ENCODE peak calls at places on chromosomes 16 and 17, in four cellular contexts. V, A, X and P are unnamed samples.

GRCh38 chr17:19546289-19547065 is 12.8 kb downstream of the SLC47A1 start:
- DNase-seq in V (no peak), A (no peak), X (no peak), P (no peak)

GRCh38 chr16:19089410-19089955 is 22.1 kb downstream of the COQ7 start:
- DNase-seq in V (no peak), A (no peak), X (no peak), P (no peak)

GRCh38 chr17:39261286-39261685 is 35.5 kb upstream of the STAC2 start:
- DNase-seq in V (no peak), A (no peak), X (no peak), P (no peak)

GRCh38 chr16:84084570-84085270 is 32.0 kb downstream of the MBTPS1 start:
- DNase-seq in V (peak; percentile 83), A (no peak), X (peak; percentile 85), P (peak; percentile 77)

GRCh38 chr16:75208861-75209505 is 2.0 kb upstream of the CTRB2 start:
- DNase-seq in V (no peak), A (no peak), X (no peak), P (no peak)

GRCh38 chr16:85829751-85830445 is 30.4 kb downstream of the COX4I1 start:
- DNase-seq in V (no peak), A (no peak), X (no peak), P (no peak)

GRCh38 chr16:54647216-54647615 is 283.4 kb upstream of the IRX5 start:
- DNase-seq in V (no peak), A (no peak), X (peak; percentile 61), P (peak; percentile 93)

GRCh38 chr17:83116783-83117555 is 37.6 kb downstream of the METRNL start:
- DNase-seq in V (no peak), A (peak; percentile 62), X (no peak), P (no peak)

GRCh38 chr16:85557976-85558589 is 55.0 kb upstream of the GSE1 start:
- DNase-seq in V (no peak), A (no peak), X (peak; percentile 71), P (peak; percentile 47)

GRCh38 chr16:525520-526180 is 1.9 kb upstream of the CAPN15 start:
- DNase-seq in V (peak; percentile 79), A (no peak), X (peak; percentile 95), P (peak; percentile 92)

GRCh38 chr17:15081008-15081407 is 184.1 kb downstream of the PMP22 start:
- DNase-seq in V (no peak), A (no peak), X (no peak), P (no peak)

GRCh38 chr17:72884066-72884465 is 208.4 kb downstream of the SLC39A11 start:
- DNase-seq in V (no peak), A (no peak), X (no peak), P (no peak)

GRCh38 chr16:58409316-58409973 is 17.2 kb downstream of the GINS3 start:
- DNase-seq in V (peak; percentile 42), A (peak; percentile 80), X (peak; percentile 71), P (peak; percentile 60)

GRCh38 chr17:73462830-73463229 is 151.0 kb upstream of the CDC42EP4 start:
- DNase-seq in V (no peak), A (no peak), X (no peak), P (no peak)

GRCh38 chr17:62780951-62781350 is 27.2 kb downstream of the MARCHF10 start:
- DNase-seq in V (peak; percentile 68), A (no peak), X (peak; percentile 53), P (no peak)

GRCh38 chr16:28213396-28213795 is 1.6 kb upstream of the XPO6 start:
- DNase-seq in V (no peak), A (no peak), X (no peak), P (no peak)

GRCh38 chr16:54204756-54205155 is 81.8 kb downstream of the IRX3 start:
- DNase-seq in V (no peak), A (no peak), X (no peak), P (no peak)

GRCh38 chr17:35170968-35171771 is 23.0 kb downstream of the SLC35G3 start:
- DNase-seq in V (peak; percentile 54), A (peak; percentile 69), X (peak; percentile 39), P (peak; percentile 30)

GRCh38 chr17:27315322-27315721 is 21.4 kb downstream of the WSB1 start:
- DNase-seq in V (peak; percentile 94), A (no peak), X (peak; percentile 53), P (peak; percentile 28)

GRCh38 chr16:57297856-57298255 is 13.4 kb upstream of the PLLP start:
- DNase-seq in V (no peak), A (no peak), X (no peak), P (no peak)

GRCh38 chr16:70576431-70577255 is 53.0 kb downstream of the SF3B3 start:
- DNase-seq in V (peak; percentile 87), A (peak; percentile 62), X (peak; percentile 64), P (peak; percentile 86)

GRCh38 chr16:16062023-16062932 is 112.9 kb downstream of the ABCC1 start:
- DNase-seq in V (no peak), A (no peak), X (no peak), P (no peak)

GRCh38 chr16:67333315-67333714 is 6.7 kb downstream of the LRRC36 start:
- DNase-seq in V (no peak), A (no peak), X (no peak), P (no peak)

GRCh38 chr16:50482271-50482670 is 65.9 kb upstream of the NKD1 start:
- DNase-seq in V (no peak), A (peak; percentile 65), X (no peak), P (no peak)

GRCh38 chr17:17127730-17128291 is 78.3 kb downstream of the PLD6 start:
- DNase-seq in V (no peak), A (no peak), X (no peak), P (no peak)

GRCh38 chr17:45277992-45278391 is 16.1 kb upstream of the SPATA32 start:
- DNase-seq in V (peak; percentile 53), A (no peak), X (no peak), P (no peak)

GRCh38 chr17:37429442-37429841 is 22.8 kb downstream of the TADA2A start:
- DNase-seq in V (no peak), A (no peak), X (peak; percentile 50), P (no peak)

GRCh38 chr16:9316615-9317014 is 225.2 kb downstream of the HAPSTR1 start:
- DNase-seq in V (no peak), A (no peak), X (no peak), P (no peak)

GRCh38 chr16:25692734-25693508 is 1.2 kb downstream of the HS3ST4 start:
- DNase-seq in V (no peak), A (no peak), X (no peak), P (no peak)

GRCh38 chr17:21289902-21290571 is 5.5 kb downstream of the MAP2K3 start:
- DNase-seq in V (no peak), A (no peak), X (no peak), P (no peak)

GRCh38 chr17:48593840-48594411 is 347 bp upstream of the HOXB5 start:
- DNase-seq in V (peak; percentile 54), A (no peak), X (peak; percentile 68), P (peak; percentile 72)

GRCh38 chr17:60909405-60909804 is 231.8 kb downstream of the BCAS3 start:
- DNase-seq in V (no peak), A (no peak), X (peak; percentile 4), P (no peak)

GRCh38 chr17:60167095-60167741 is 17.4 kb downstream of the CA4 start:
- DNase-seq in V (no peak), A (no peak), X (no peak), P (no peak)

GRCh38 chr17:37693328-37693727 is 50.1 kb upstream of the DDX52 start:
- DNase-seq in V (no peak), A (no peak), X (no peak), P (no peak)

GRCh38 chr17:80414803-80415625 is at the start of gene ENDOV:
- DNase-seq in V (peak; percentile 94), A (peak; percentile 97), X (peak; percentile 92), P (peak; percentile 92)

GRCh38 chr17:80415626-80416042 is 667 bp downstream of the ENDOV start:
- DNase-seq in V (peak; percentile 15), A (no peak), X (no peak), P (no peak)

GRCh38 chr17:80416260-80416939 is 1.4 kb downstream of the ENDOV start:
- DNase-seq in V (no peak), A (no peak), X (no peak), P (no peak)

GRCh38 chr17:80413771-80414507 is 1.0 kb upstream of the ENDOV start:
- DNase-seq in V (no peak), A (no peak), X (no peak), P (no peak)

DNA sequence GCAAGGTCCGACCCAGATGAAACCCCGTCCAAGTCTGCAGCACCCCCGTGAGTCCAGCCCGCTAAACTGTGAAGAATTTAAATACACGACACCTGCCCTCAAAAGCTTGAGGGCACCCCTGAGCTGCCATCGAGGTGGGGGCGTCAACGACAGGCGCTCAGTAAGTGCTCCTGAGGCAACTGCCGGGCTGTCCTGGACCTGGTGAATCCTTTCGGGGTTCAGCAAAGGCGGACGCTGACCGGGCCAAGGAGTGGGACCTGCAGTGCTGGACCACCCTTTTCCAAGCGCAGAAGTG is 512 bp upstream of the ENDOV start:
- DNase-seq in V (peak; percentile 21), A (no peak), X (peak; percentile 17), P (peak; percentile 10)
- TF ChIP-seq CTCF in V (peak; percentile 16), A (no peak), X (no peak), P (no peak)

DNA sequence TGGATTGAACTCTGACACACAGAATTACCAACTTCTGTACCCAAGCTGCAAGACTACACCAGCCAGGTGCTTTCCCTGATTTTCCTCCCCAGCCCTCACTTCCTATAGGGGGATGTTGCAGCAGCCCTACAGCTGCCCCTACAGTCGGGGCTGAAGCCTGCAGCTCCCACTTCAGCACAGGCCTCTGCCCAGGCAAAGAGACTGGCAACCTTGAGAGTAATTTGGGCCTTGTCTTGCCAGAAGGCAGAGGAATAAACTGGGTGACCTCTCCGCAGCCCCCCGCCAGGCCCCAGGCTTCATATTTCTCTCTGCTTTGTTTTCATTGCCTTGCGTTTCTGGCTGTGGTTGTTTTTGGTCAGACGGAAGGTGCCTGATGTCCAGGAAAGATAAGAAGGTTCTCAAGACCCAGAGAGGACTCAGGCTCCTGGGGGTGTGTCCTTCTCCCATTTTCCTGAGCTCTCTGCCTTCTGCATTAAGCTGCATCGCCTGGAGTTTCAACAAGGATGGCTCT is 32.0 kb downstream of the SLC6A4 start:
- DNase-seq in V (no peak), A (peak; percentile 44), X (no peak), P (no peak)
- TF ChIP-seq CTCF in V (peak; percentile 32), A (no peak), X (no peak), P (no peak)

GRCh38 chr17:31013844-31014243 is 43.0 kb downstream of the RNF135 start:
- DNase-seq in V (no peak), A (no peak), X (no peak), P (no peak)

GRCh38 chr17:31019004-31019403 is 48.2 kb downstream of the RNF135 start:
- DNase-seq in V (no peak), A (no peak), X (no peak), P (no peak)

GRCh38 chr17:31015639-31016038 is 44.8 kb downstream of the RNF135 start:
- DNase-seq in V (peak; percentile 42), A (no peak), X (peak; percentile 11), P (no peak)
- TF ChIP-seq CTCF in V (peak; percentile 41), A (no peak), X (peak; percentile 27), P (no peak)

GRCh38 chr17:10069301-10069700 is 129.1 kb downstream of the GAS7 start:
- DNase-seq in V (no peak), A (no peak), X (no peak), P (no peak)
- TF ChIP-seq CTCF in V (no peak), A (no peak), X (no peak), P (no peak)

GRCh38 chr16:47873434-47873833 is 282.4 kb downstream of the ABCC12 start:
- DNase-seq in V (no peak), A (no peak), X (no peak), P (peak; percentile 11)
- TF ChIP-seq CTCF in V (peak; percentile 39), A (no peak), X (no peak), P (no peak)